ENCODE peak calls at places on chromosomes 2 and 18, in five cellular contexts. Q is neural crest cell, S is chondrocyte, W is H1, U is endothelial cell. C is an unnamed sample.

GRCh38 chr2:239239607-239240479 is 161.0 kb downstream of the HDAC4 start:
- DNase-seq in Q (no peak), W (no peak), U (peak; percentile 34), S (peak; percentile 81), C (no peak)

GRCh38 chr2:178574789-178575188 is 94.5 kb downstream of the PLEKHA3 start:
- DNase-seq in W (no peak), S (no peak), U (no peak), Q (no peak), C (no peak)

GRCh38 chr2:27261926-27262298 is 935 bp downstream of the SLC30A3 start:
- DNase-seq in Q (no peak), S (no peak), U (no peak), W (peak; percentile 55), C (no peak)

GRCh38 chr2:152445791-152446201 is 110.8 kb downstream of the FMNL2 start:
- DNase-seq in Q (no peak), W (no peak), U (no peak), S (no peak), C (no peak)

GRCh38 chr2:154568413-154568812 is 130.1 kb upstream of the KCNJ3 start:
- DNase-seq in U (no peak), S (no peak), W (no peak), Q (no peak), C (no peak)

GRCh38 chr2:42765686-42766085 is 1.8 kb upstream of the OXER1 start:
- DNase-seq in S (no peak), U (no peak), W (no peak), Q (no peak), C (no peak)

GRCh38 chr2:15938803-15939555 is 1.4 kb upstream of the MYCN start:
- DNase-seq in Q (no peak), W (peak; percentile 61), U (no peak), S (no peak), C (no peak)

GRCh38 chr18:6837904-6838303 is 108.4 kb downstream of the ARHGAP28 start:
- DNase-seq in S (no peak), U (no peak), Q (no peak), W (no peak), C (no peak)

GRCh38 chr2:110115291-110116032 is at the start of gene MALL:
- DNase-seq in W (no peak), Q (peak; percentile 18), S (no peak), U (peak; percentile 16), C (no peak)

GRCh38 chr2:9206991-9207640 is 504 bp downstream of the ASAP2 start:
- DNase-seq in U (peak; percentile 28), Q (peak; percentile 29), S (no peak), W (peak; percentile 73), C (no peak)

GRCh38 chr18:74040459-74041332 is 106.9 kb downstream of the FBXO15 start:
- DNase-seq in S (no peak), U (peak; percentile 75), W (peak; percentile 88), Q (peak; percentile 36), C (no peak)

GRCh38 chr2:192194065-192194865 is 468 bp downstream of the TMEFF2 start:
- DNase-seq in W (peak; percentile 66), U (peak; percentile 36), S (peak; percentile 51), Q (no peak), C (no peak)

GRCh38 chr18:46672062-46672970 is 15.3 kb upstream of the LOXHD1 start:
- DNase-seq in S (no peak), W (no peak), U (no peak), Q (no peak), C (no peak)

GRCh38 chr2:119727493-119727892 is 32.2 kb upstream of the PTPN4 start:
- DNase-seq in W (no peak), S (no peak), U (no peak), Q (no peak), C (no peak)

GRCh38 chr2:4791488-4791887 is 900.7 kb upstream of the SOX11 start:
- DNase-seq in U (no peak), Q (no peak), W (no peak), S (no peak), C (no peak)

GRCh38 chr2:55311444-55311870 is 42.4 kb upstream of the MTIF2 start:
- DNase-seq in Q (no peak), S (no peak), W (no peak), U (no peak), C (no peak)

GRCh38 chr2:241386519-241386918 is 30.4 kb downstream of the FARP2 start:
- DNase-seq in U (no peak), S (no peak), Q (no peak), W (no peak), C (no peak)

GRCh38 chr2:101736861-101737291 is 39.4 kb downstream of the MAP4K4 start:
- DNase-seq in U (no peak), S (no peak), W (no peak), Q (no peak), C (no peak)

GRCh38 chr2:106038598-106039375 is 155.3 kb downstream of the UXS1 start:
- DNase-seq in S (no peak), W (no peak), Q (no peak), U (no peak), C (no peak)

GRCh38 chr18:63540131-63540530 is 2.0 kb upstream of the SERPINB12 start:
- DNase-seq in U (no peak), S (no peak), Q (no peak), W (no peak), C (no peak)

GRCh38 chr2:23009545-23010149 is 375.3 kb upstream of the KLHL29 start:
- DNase-seq in W (no peak), U (no peak), S (no peak), Q (no peak), C (no peak)

GRCh38 chr2:182545420-182546167 is 118.8 kb upstream of the PDE1A start:
- DNase-seq in U (no peak), Q (no peak), W (no peak), S (no peak), C (no peak)

GRCh38 chr2:26034597-26035067 is 748 bp downstream of the RAB10 start:
- DNase-seq in U (peak; percentile 16), S (no peak), Q (no peak), W (no peak), C (no peak)

GRCh38 chr2:179218848-179219594 is 45.6 kb downstream of the SESTD1 start:
- DNase-seq in U (peak; percentile 67), W (no peak), S (no peak), Q (peak; percentile 49), C (peak; percentile 55)

GRCh38 chr2:197613509-197613987 is 61.8 kb downstream of the RFTN2 start:
- DNase-seq in Q (no peak), S (no peak), W (no peak), U (no peak), C (no peak)

GRCh38 chr2:197614532-197614931 is 60.9 kb downstream of the RFTN2 start:
- DNase-seq in S (no peak), W (no peak), Q (no peak), U (no peak), C (no peak)

GRCh38 chr2:197620113-197620512 is 55.3 kb downstream of the RFTN2 start:
- DNase-seq in U (no peak), Q (no peak), W (no peak), S (no peak), C (no peak)

GRCh38 chr2:197615033-197615652 is 60.2 kb downstream of the RFTN2 start:
- DNase-seq in S (no peak), W (no peak), Q (no peak), U (no peak), C (no peak)
- TF ChIP-seq CTCF in S (no peak), W (peak; percentile 63), Q (no peak), U (no peak), C (no peak)

DNA sequence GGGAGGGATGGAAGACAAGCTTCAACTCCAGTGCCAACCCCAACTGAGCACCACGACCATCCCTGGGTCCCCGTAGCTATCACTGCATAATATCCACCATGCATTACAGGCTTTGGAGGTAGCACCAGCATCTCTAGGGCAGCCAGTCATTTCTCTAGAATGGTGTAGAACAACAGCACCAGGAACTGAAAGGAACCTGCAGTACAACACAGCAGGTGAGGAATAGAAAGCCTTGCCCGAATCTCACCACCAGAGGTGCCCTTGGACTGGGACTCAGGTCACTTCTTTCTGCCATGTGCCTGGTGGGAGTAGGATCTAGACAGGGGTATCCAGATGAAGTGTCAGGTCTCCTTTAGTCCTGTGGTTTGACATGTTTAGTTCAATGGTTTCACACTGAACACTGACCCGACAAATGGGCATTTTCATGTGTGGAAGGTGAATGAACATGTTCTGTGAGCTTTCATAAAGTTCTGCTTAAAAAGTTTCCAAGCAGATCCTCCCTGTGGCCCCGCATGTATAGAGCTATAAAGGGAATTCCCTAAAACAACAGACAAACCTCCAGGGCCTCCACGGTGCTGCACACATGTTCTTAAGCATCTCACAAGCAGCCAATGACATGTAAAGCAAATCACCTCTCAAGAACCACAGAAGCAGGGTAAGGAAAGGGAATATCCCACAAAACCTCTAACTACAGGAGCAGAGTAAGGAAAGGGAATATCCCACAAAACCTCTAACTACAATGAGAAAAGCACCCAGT is 208.3 kb downstream of the AFF3 start:
- DNase-seq in U (no peak), W (no peak), S (no peak), Q (no peak), C (no peak)
- TF ChIP-seq CTCF in U (no peak), W (no peak), S (peak; percentile 19), Q (no peak), C (no peak)

GRCh38 chr2:117217145-117217544 is 597.3 kb upstream of the DDX18 start:
- DNase-seq in U (no peak), Q (no peak), S (no peak), W (no peak), C (no peak)
- TF ChIP-seq CTCF in U (no peak), Q (no peak), S (no peak), W (no peak), C (no peak)

DNA sequence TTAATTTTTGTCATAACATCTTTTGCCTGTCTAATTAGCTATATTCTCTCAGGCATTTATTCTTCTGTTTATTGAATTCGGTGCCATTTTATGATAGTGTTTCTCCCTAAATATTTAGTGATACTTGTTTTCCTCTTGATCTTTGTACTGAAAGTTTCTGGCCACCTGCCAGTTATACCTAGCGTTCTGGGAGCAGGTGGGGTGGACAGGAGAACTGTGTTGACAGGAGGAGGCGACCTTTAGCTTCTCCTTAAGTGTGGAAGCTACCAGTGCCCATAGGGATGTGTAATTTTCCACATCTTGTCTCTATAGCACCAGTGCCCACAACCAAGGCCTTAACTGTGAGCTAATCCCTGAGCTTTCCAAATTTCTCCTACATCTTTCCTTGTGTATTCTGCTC is 43.2 kb upstream of the ACSL3 start:
- DNase-seq in Q (no peak), W (no peak), U (no peak), S (no peak), C (no peak)
- TF ChIP-seq CTCF in Q (no peak), W (no peak), U (no peak), S (no peak), C (no peak)

GRCh38 chr18:712401-713134 is at the start of gene ENOSF1:
- DNase-seq in Q (peak; percentile 88), U (peak; percentile 94), W (peak; percentile 99), S (no peak), C (peak; percentile 85)

GRCh38 chr18:713135-713490 is 683 bp upstream of the ENOSF1 start:
- DNase-seq in U (peak; percentile 6), S (no peak), W (no peak), Q (no peak), C (no peak)

GRCh38 chr18:711330-711692 is 1.1 kb downstream of the ENOSF1 start:
- DNase-seq in U (no peak), Q (no peak), S (no peak), W (peak; percentile 45), C (no peak)

GRCh38 chr18:710418-711300 is 1.8 kb downstream of the ENOSF1 start:
- DNase-seq in S (no peak), U (no peak), W (peak; percentile 8), Q (no peak), C (no peak)

GRCh38 chr18:711693-712400 is 583 bp downstream of the ENOSF1 start:
- DNase-seq in W (peak; percentile 45), S (no peak), Q (peak; percentile 19), U (peak; percentile 33), C (peak; percentile 93)
- TF ChIP-seq CTCF in W (no peak), S (peak; percentile 47), Q (no peak), U (no peak), C (no peak)